ENCODE peak calls at places on chromosomes 6 and 20, in five cellular contexts. One of them, this sample, is unnamed.

GRCh38 chr6:111784423-111784822 is 88.8 kb downstream of the FYN start:
- DNase-seq in testis: no peak
- DNase-seq in lower leg skin: no peak
- DNase-seq in stomach: no peak
- DNase-seq in esophagus muscularis mucosa: no peak
- DNase-seq in this sample: no peak

GRCh38 chr6:16921399-16922110 is 160.3 kb upstream of the ATXN1 start:
- DNase-seq in testis: no peak
- DNase-seq in esophagus muscularis mucosa: no peak
- DNase-seq in lower leg skin: no peak
- DNase-seq in stomach: no peak
- DNase-seq in this sample: no peak

GRCh38 chr6:484086-484728 is 92.7 kb downstream of the IRF4 start:
- DNase-seq in stomach: no peak
- DNase-seq in lower leg skin: no peak
- DNase-seq in esophagus muscularis mucosa: peak
- DNase-seq in testis: no peak
- DNase-seq in this sample: no peak

GRCh38 chr6:37777272-37777736 is 42.2 kb upstream of the ZFAND3 start:
- DNase-seq in lower leg skin: no peak
- DNase-seq in esophagus muscularis mucosa: no peak
- DNase-seq in stomach: no peak
- DNase-seq in testis: no peak
- DNase-seq in this sample: no peak

GRCh38 chr20:2694519-2694918 is 1.9 kb downstream of the EBF4 start:
- DNase-seq in lower leg skin: peak
- DNase-seq in testis: peak
- DNase-seq in esophagus muscularis mucosa: no peak
- DNase-seq in stomach: no peak
- DNase-seq in this sample: no peak

GRCh38 chr6:146896960-146897701 is 298.4 kb downstream of the ADGB start:
- DNase-seq in lower leg skin: no peak
- DNase-seq in testis: no peak
- DNase-seq in stomach: no peak
- DNase-seq in esophagus muscularis mucosa: no peak
- DNase-seq in this sample: no peak

GRCh38 chr20:52675414-52675813 is 296.7 kb upstream of the TSHZ2 start:
- DNase-seq in testis: no peak
- DNase-seq in stomach: no peak
- DNase-seq in esophagus muscularis mucosa: no peak
- DNase-seq in lower leg skin: no peak
- DNase-seq in this sample: no peak

GRCh38 chr6:124772733-124773319 is 189.4 kb upstream of the RNF217 start:
- DNase-seq in esophagus muscularis mucosa: no peak
- DNase-seq in lower leg skin: no peak
- DNase-seq in stomach: no peak
- DNase-seq in testis: no peak
- DNase-seq in this sample: no peak

GRCh38 chr6:41098366-41098765 is 25.6 kb downstream of the NFYA start:
- DNase-seq in esophagus muscularis mucosa: no peak
- DNase-seq in lower leg skin: no peak
- DNase-seq in testis: no peak
- DNase-seq in stomach: no peak
- DNase-seq in this sample: no peak

GRCh38 chr6:11538049-11538798 is 675 bp downstream of the TMEM170B start:
- DNase-seq in lower leg skin: peak
- DNase-seq in stomach: peak
- DNase-seq in esophagus muscularis mucosa: no peak
- DNase-seq in testis: peak
- DNase-seq in this sample: peak

GRCh38 chr6:5025911-5026819 is 22.3 kb upstream of the RPP40 start:
- DNase-seq in testis: peak
- DNase-seq in lower leg skin: peak
- DNase-seq in esophagus muscularis mucosa: peak
- DNase-seq in stomach: peak
- DNase-seq in this sample: peak

GRCh38 chr6:134925800-134926199 is 24.1 kb downstream of the ALDH8A1 start:
- DNase-seq in lower leg skin: peak
- DNase-seq in stomach: no peak
- DNase-seq in testis: no peak
- DNase-seq in esophagus muscularis mucosa: no peak
- DNase-seq in this sample: no peak

GRCh38 chr6:75230484-75231325 is 12.9 kb downstream of the COX7A2 start:
- DNase-seq in esophagus muscularis mucosa: no peak
- DNase-seq in testis: no peak
- DNase-seq in stomach: no peak
- DNase-seq in lower leg skin: no peak
- DNase-seq in this sample: no peak

GRCh38 chr20:53905019-53905847 is 165.2 kb downstream of the BCAS1 start:
- DNase-seq in testis: no peak
- DNase-seq in lower leg skin: no peak
- DNase-seq in esophagus muscularis mucosa: no peak
- DNase-seq in stomach: no peak
- DNase-seq in this sample: no peak

GRCh38 chr6:32148289-32148688 is 3.5 kb downstream of the PRRT1 start:
- DNase-seq in testis: no peak
- DNase-seq in stomach: no peak
- DNase-seq in lower leg skin: no peak
- DNase-seq in esophagus muscularis mucosa: no peak
- DNase-seq in this sample: no peak

GRCh38 chr6:31776961-31777666 is at the start of gene VWA7:
- DNase-seq in lower leg skin: peak
- DNase-seq in testis: peak
- DNase-seq in stomach: peak
- DNase-seq in esophagus muscularis mucosa: no peak
- DNase-seq in this sample: peak

GRCh38 chr6:30722280-30723112 is 2.3 kb downstream of the TUBB start:
- DNase-seq in stomach: peak
- DNase-seq in esophagus muscularis mucosa: peak
- DNase-seq in lower leg skin: peak
- DNase-seq in testis: peak
- DNase-seq in this sample: peak

GRCh38 chr20:51529758-51530157 is 12.8 kb downstream of the NFATC2 start:
- DNase-seq in lower leg skin: no peak
- DNase-seq in stomach: peak
- DNase-seq in esophagus muscularis mucosa: no peak
- DNase-seq in testis: peak
- DNase-seq in this sample: no peak

GRCh38 chr6:1024587-1024986 is 287.3 kb upstream of the FOXQ1 start:
- DNase-seq in testis: no peak
- DNase-seq in stomach: no peak
- DNase-seq in esophagus muscularis mucosa: no peak
- DNase-seq in lower leg skin: no peak
- DNase-seq in this sample: peak

GRCh38 chr20:44204156-44204831 is 6.3 kb downstream of the OSER1 start:
- DNase-seq in testis: no peak
- DNase-seq in lower leg skin: no peak
- DNase-seq in stomach: no peak
- DNase-seq in esophagus muscularis mucosa: no peak
- DNase-seq in this sample: no peak

GRCh38 chr6:109454483-109455160 is 950 bp downstream of the MICAL1 start:
- DNase-seq in esophagus muscularis mucosa: no peak
- DNase-seq in testis: peak
- DNase-seq in lower leg skin: peak
- DNase-seq in stomach: peak
- DNase-seq in this sample: peak

GRCh38 chr6:107637316-107637715 is 147.4 kb downstream of the SOBP start:
- DNase-seq in lower leg skin: no peak
- DNase-seq in testis: no peak
- DNase-seq in esophagus muscularis mucosa: no peak
- DNase-seq in stomach: no peak
- DNase-seq in this sample: no peak

GRCh38 chr6:141758430-141758829 is 374.3 kb upstream of the GJE1 start:
- DNase-seq in stomach: no peak
- DNase-seq in lower leg skin: no peak
- DNase-seq in testis: no peak
- DNase-seq in esophagus muscularis mucosa: no peak
- DNase-seq in this sample: no peak

GRCh38 chr6:159852877-159853276 is 37.9 kb upstream of the MAS1 start:
- DNase-seq in testis: peak
- DNase-seq in esophagus muscularis mucosa: peak
- DNase-seq in stomach: no peak
- DNase-seq in lower leg skin: no peak
- DNase-seq in this sample: no peak

GRCh38 chr20:25127761-25128537 is 46.0 kb upstream of the VSX1 start:
- DNase-seq in lower leg skin: no peak
- DNase-seq in esophagus muscularis mucosa: peak
- DNase-seq in stomach: no peak
- DNase-seq in testis: no peak
- DNase-seq in this sample: no peak

GRCh38 chr6:140462495-140463311 is 1088.3 kb upstream of the CITED2 start:
- DNase-seq in esophagus muscularis mucosa: no peak
- DNase-seq in lower leg skin: no peak
- DNase-seq in stomach: no peak
- DNase-seq in testis: no peak
- DNase-seq in this sample: no peak

GRCh38 chr20:49635171-49635570 is 67.2 kb upstream of the PTGIS start:
- DNase-seq in testis: peak
- DNase-seq in lower leg skin: no peak
- DNase-seq in esophagus muscularis mucosa: no peak
- DNase-seq in stomach: no peak
- DNase-seq in this sample: peak
- TF ChIP-seq POLR2A in testis: no peak
- TF ChIP-seq POLR2A in lower leg skin: no peak
- TF ChIP-seq POLR2A in esophagus muscularis mucosa: no peak
- TF ChIP-seq POLR2A in stomach: no peak
- TF ChIP-seq POLR2A in this sample: no peak

DNA sequence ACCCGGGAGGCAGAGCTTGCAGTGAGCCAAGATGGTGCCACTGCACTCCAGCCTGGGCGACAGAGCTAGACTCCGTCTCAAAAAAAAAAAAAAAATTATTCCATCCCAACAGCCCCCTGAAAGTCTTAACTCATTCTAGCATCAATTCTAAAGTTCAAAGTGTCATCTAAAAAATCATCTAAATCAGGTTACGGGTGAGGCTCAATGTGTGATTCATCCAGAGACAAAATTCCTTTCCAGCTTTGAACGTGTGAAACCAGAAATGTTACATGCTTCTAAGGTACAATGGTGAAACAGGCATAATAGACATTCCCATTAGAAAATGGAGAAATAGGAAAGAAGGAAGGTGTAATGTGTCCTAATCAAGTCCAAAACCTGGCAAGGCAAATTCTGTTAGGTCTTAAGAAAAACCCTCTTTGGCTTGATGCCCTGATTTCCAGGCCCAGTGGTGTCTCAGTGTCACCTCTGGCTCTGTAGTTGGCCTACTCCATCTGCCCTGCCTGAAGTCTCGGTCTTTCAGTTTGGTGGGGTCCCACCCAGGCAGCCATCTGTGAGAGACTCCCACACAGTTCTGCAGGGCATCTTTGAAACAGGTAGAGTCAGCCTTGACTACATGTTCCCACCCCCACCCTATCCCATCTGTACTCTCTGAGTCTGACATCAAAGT is 43.5 kb downstream of the HFE start:
- DNase-seq in stomach: no peak
- DNase-seq in esophagus muscularis mucosa: no peak
- DNase-seq in testis: no peak
- DNase-seq in lower leg skin: no peak
- DNase-seq in this sample: no peak
- TF ChIP-seq POLR2A in stomach: no peak
- TF ChIP-seq POLR2A in esophagus muscularis mucosa: no peak
- TF ChIP-seq POLR2A in testis: no peak
- TF ChIP-seq POLR2A in lower leg skin: no peak
- TF ChIP-seq POLR2A in this sample: no peak

GRCh38 chr6:43523282-43523681 is 6.4 kb downstream of the POLR1C start:
- DNase-seq in esophagus muscularis mucosa: no peak
- DNase-seq in lower leg skin: no peak
- DNase-seq in testis: no peak
- DNase-seq in stomach: no peak
- DNase-seq in this sample: no peak

GRCh38 chr6:43521836-43522235 is 4.9 kb downstream of the POLR1C start:
- DNase-seq in testis: no peak
- DNase-seq in lower leg skin: no peak
- DNase-seq in stomach: no peak
- DNase-seq in esophagus muscularis mucosa: no peak
- DNase-seq in this sample: no peak

GRCh38 chr6:43522547-43523263 is 5.8 kb downstream of the POLR1C start:
- DNase-seq in esophagus muscularis mucosa: no peak
- DNase-seq in stomach: no peak
- DNase-seq in lower leg skin: no peak
- DNase-seq in testis: no peak
- DNase-seq in this sample: no peak

GRCh38 chr6:43520097-43520496 is 3.2 kb downstream of the POLR1C start:
- DNase-seq in lower leg skin: no peak
- DNase-seq in stomach: no peak
- DNase-seq in esophagus muscularis mucosa: no peak
- DNase-seq in testis: no peak
- DNase-seq in this sample: no peak

DNA sequence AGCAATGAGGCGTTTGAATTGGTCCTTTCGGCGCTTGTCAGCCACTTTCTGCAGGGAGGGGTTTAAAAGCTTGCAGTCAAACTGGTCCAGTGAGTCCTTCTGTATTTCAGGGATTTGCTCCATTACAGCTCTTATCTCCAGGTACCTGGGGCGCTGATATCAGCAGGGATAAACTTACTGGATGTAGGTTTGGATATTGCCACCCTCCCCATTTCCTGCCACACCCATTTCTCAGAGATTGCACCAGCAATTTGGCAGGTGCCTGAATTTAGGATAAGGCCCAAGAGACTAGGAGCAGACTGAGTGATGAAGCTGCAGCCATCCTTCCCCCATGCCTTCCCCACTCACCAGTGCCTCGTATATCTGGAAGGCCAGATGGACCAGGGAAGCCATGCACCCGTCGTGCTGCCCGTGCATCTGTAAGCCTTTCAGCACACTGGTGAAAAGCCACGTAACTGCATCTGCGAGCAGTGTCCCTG is 7.6 kb downstream of the POLR1C start:
- DNase-seq in testis: no peak
- DNase-seq in lower leg skin: peak
- DNase-seq in esophagus muscularis mucosa: no peak
- DNase-seq in stomach: peak
- DNase-seq in this sample: no peak
- TF ChIP-seq POLR2A in testis: no peak
- TF ChIP-seq POLR2A in lower leg skin: no peak
- TF ChIP-seq POLR2A in esophagus muscularis mucosa: no peak
- TF ChIP-seq POLR2A in stomach: no peak
- TF ChIP-seq POLR2A in this sample: no peak

GRCh38 chr6:113856571-113857564 is at the start of gene MARCKS:
- DNase-seq in lower leg skin: peak
- DNase-seq in esophagus muscularis mucosa: no peak
- DNase-seq in testis: peak
- DNase-seq in stomach: peak
- DNase-seq in this sample: peak
- TF ChIP-seq POLR2A in lower leg skin: no peak
- TF ChIP-seq POLR2A in esophagus muscularis mucosa: no peak
- TF ChIP-seq POLR2A in testis: no peak
- TF ChIP-seq POLR2A in stomach: peak
- TF ChIP-seq POLR2A in this sample: peak

GRCh38 chr6:136880748-136881460 is 41.2 kb upstream of the SLC35D3 start:
- DNase-seq in stomach: no peak
- DNase-seq in testis: no peak
- DNase-seq in lower leg skin: no peak
- DNase-seq in esophagus muscularis mucosa: no peak
- DNase-seq in this sample: no peak
- TF ChIP-seq POLR2A in stomach: no peak
- TF ChIP-seq POLR2A in testis: no peak
- TF ChIP-seq POLR2A in lower leg skin: no peak
- TF ChIP-seq POLR2A in esophagus muscularis mucosa: no peak
- TF ChIP-seq POLR2A in this sample: no peak